ENCODE peak calls at places on chromosomes 13 and 19, in four cellular contexts. One of them, this sample, is unnamed.

GRCh38 chr13:52348081-52348480 is 57.9 kb downstream of the THSD1 start:
- DNase-seq in neuronal stem cell: no peak
- DNase-seq in fibroblast of lung: peak; percentile 98
- DNase-seq in neural progenitor cell: no peak
- DNase-seq in this sample: no peak

GRCh38 chr13:110382830-110383229 is 75.7 kb downstream of the COL4A2 start:
- DNase-seq in neuronal stem cell: no peak
- DNase-seq in fibroblast of lung: no peak
- DNase-seq in neural progenitor cell: no peak
- DNase-seq in this sample: no peak

GRCh38 chr13:75402787-75403186 is 79.2 kb downstream of the TBC1D4 start:
- DNase-seq in neuronal stem cell: no peak
- DNase-seq in fibroblast of lung: no peak
- DNase-seq in neural progenitor cell: peak; percentile 3
- DNase-seq in this sample: no peak

GRCh38 chr19:56899943-56900342 is 59.4 kb upstream of the PEG3 start:
- DNase-seq in neuronal stem cell: no peak
- DNase-seq in fibroblast of lung: no peak
- DNase-seq in neural progenitor cell: no peak
- DNase-seq in this sample: no peak

GRCh38 chr13:99018418-99019180 is 40.7 kb upstream of the DOCK9 start:
- DNase-seq in neuronal stem cell: no peak
- DNase-seq in fibroblast of lung: peak; percentile 87
- DNase-seq in neural progenitor cell: no peak
- DNase-seq in this sample: no peak

GRCh38 chr19:47226426-47227346 is 4.3 kb downstream of the BBC3 start:
- DNase-seq in neuronal stem cell: no peak
- DNase-seq in fibroblast of lung: peak; percentile 62
- DNase-seq in neural progenitor cell: peak; percentile 66
- DNase-seq in this sample: no peak

GRCh38 chr19:9877775-9878510 is 42.8 kb downstream of the PIN1 start:
- DNase-seq in neuronal stem cell: no peak
- DNase-seq in fibroblast of lung: peak; percentile 59
- DNase-seq in neural progenitor cell: no peak
- DNase-seq in this sample: no peak

GRCh38 chr19:13459351-13459750 is 46.9 kb downstream of the CACNA1A start:
- DNase-seq in neuronal stem cell: peak; percentile 84
- DNase-seq in fibroblast of lung: no peak
- DNase-seq in neural progenitor cell: peak; percentile 92
- DNase-seq in this sample: peak; percentile 46

GRCh38 chr13:25930655-25931054 is 121.2 kb downstream of the SHISA2 start:
- DNase-seq in neuronal stem cell: no peak
- DNase-seq in fibroblast of lung: no peak
- DNase-seq in neural progenitor cell: peak; percentile 23
- DNase-seq in this sample: no peak

GRCh38 chr13:25927363-25927762 is 124.5 kb downstream of the SHISA2 start:
- DNase-seq in neuronal stem cell: no peak
- DNase-seq in fibroblast of lung: no peak
- DNase-seq in neural progenitor cell: no peak
- DNase-seq in this sample: no peak

GRCh38 chr13:25928941-25929505 is 122.8 kb downstream of the SHISA2 start:
- DNase-seq in neuronal stem cell: no peak
- DNase-seq in fibroblast of lung: peak; percentile 66
- DNase-seq in neural progenitor cell: no peak
- DNase-seq in this sample: no peak

GRCh38 chr13:25927966-25928365 is 123.8 kb downstream of the SHISA2 start:
- DNase-seq in neuronal stem cell: no peak
- DNase-seq in fibroblast of lung: peak; percentile 24
- DNase-seq in neural progenitor cell: no peak
- DNase-seq in this sample: no peak

GRCh38 chr13:25929816-25930215 is 122.0 kb downstream of the SHISA2 start:
- DNase-seq in neuronal stem cell: no peak
- DNase-seq in fibroblast of lung: no peak
- DNase-seq in neural progenitor cell: no peak
- DNase-seq in this sample: no peak
- H3K36me3 ChIP-seq in neuronal stem cell: no peaks in the 10 kb centered on the region
- H3K36me3 ChIP-seq in fibroblast of lung: no peaks in the 10 kb centered on the region
- H3K36me3 ChIP-seq in neural progenitor cell: no peaks in the 10 kb centered on the region
- H3K36me3 ChIP-seq in this sample: no peaks in the 10 kb centered on the region

GRCh38 chr19:4873930-4874329 is 6.5 kb upstream of the PLIN3 start:
- DNase-seq in neuronal stem cell: no peak
- DNase-seq in fibroblast of lung: no peak
- DNase-seq in neural progenitor cell: no peak
- DNase-seq in this sample: no peak

GRCh38 chr19:4877753-4878490 is 10.5 kb upstream of the PLIN3 start:
- DNase-seq in neuronal stem cell: no peak
- DNase-seq in fibroblast of lung: no peak
- DNase-seq in neural progenitor cell: peak; percentile 66
- DNase-seq in this sample: peak; percentile 62

GRCh38 chr19:4879041-4879440 is 11.6 kb upstream of the PLIN3 start:
- DNase-seq in neuronal stem cell: no peak
- DNase-seq in fibroblast of lung: no peak
- DNase-seq in neural progenitor cell: no peak
- DNase-seq in this sample: no peak

GRCh38 chr19:4878491-4878968 is 11.1 kb upstream of the PLIN3 start:
- DNase-seq in neuronal stem cell: no peak
- DNase-seq in fibroblast of lung: no peak
- DNase-seq in neural progenitor cell: peak; percentile 34
- DNase-seq in this sample: no peak
- H3K4me3 ChIP-seq in neuronal stem cell: no peak overlapping the region
- H3K4me3 ChIP-seq in fibroblast of lung: no peak overlapping the region
- H3K4me3 ChIP-seq in neural progenitor cell: no peak overlapping the region
- H3K4me3 ChIP-seq in this sample: no peak overlapping the region

DNA sequence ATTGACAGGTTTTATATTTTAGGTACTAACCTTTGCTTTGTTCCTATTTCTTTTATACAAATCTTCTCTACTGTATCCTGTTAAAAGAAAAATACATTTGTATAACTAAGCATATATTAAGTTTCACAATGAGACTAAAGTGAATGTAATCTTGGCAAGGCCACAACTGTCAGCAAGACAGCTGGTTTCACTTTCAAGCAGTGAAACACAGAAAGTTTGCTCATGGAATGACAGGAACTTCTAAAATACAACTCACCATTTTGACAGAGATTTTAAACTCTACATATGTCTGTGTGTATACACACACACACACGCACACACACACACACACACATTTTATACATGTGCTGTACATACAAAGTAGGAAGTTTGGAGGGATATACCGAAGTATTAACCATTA is 53.3 kb downstream of the PARP4 start:
- DNase-seq in neuronal stem cell: no peak
- DNase-seq in fibroblast of lung: peak; percentile 56
- DNase-seq in neural progenitor cell: no peak
- DNase-seq in this sample: no peak
- H3K9ac ChIP-seq in neuronal stem cell: no peak overlapping the region
- H3K9ac ChIP-seq in fibroblast of lung: no peak overlapping the region
- H3K9ac ChIP-seq in neural progenitor cell: no peak overlapping the region
- H3K9ac ChIP-seq in this sample: no peak overlapping the region

GRCh38 chr19:49010453-49010852 is 6.4 kb downstream of the LHB start:
- DNase-seq in neuronal stem cell: no peak
- DNase-seq in fibroblast of lung: no peak
- DNase-seq in neural progenitor cell: no peak
- DNase-seq in this sample: no peak
- H3K36me3 ChIP-seq in neuronal stem cell: peaks cover 84% of the 10 kb centered on the region
- H3K36me3 ChIP-seq in fibroblast of lung: peaks cover 29% of the 10 kb centered on the region
- H3K36me3 ChIP-seq in neural progenitor cell: no peaks in the 10 kb centered on the region
- H3K36me3 ChIP-seq in this sample: peaks cover 22% of the 10 kb centered on the region

This sample was measured in endodermal cell.